ENCODE peak calls at places on chromosomes 1 and 21, in nine cellular contexts. One of them, this sample, is unnamed.

GRCh38 chr1:14726606-14727005 is 128.1 kb downstream of the KAZN start:
- DNase-seq in PC-9: no peak
- DNase-seq in RWPE2: no peak
- DNase-seq in GM13977: no peak
- DNase-seq in mammary epithelial cell: peak
- DNase-seq in foreskin fibroblast: no peak
- DNase-seq in brain microvascular endothelial cell: no peak
- DNase-seq in ovary: no peak
- DNase-seq in sigmoid colon: no peak
- DNase-seq in this sample: no peak

GRCh38 chr1:15852036-15852827 is 4.7 kb downstream of the SPEN start:
- DNase-seq in brain microvascular endothelial cell: no peak
- DNase-seq in sigmoid colon: no peak
- DNase-seq in GM13977: no peak
- DNase-seq in foreskin fibroblast: no peak
- DNase-seq in ovary: no peak
- DNase-seq in RWPE2: no peak
- DNase-seq in mammary epithelial cell: no peak
- DNase-seq in PC-9: no peak
- DNase-seq in this sample: no peak

GRCh38 chr1:232059726-232060360 is 433.3 kb downstream of the DISC1 start:
- DNase-seq in brain microvascular endothelial cell: no peak
- DNase-seq in RWPE2: no peak
- DNase-seq in GM13977: no peak
- DNase-seq in ovary: no peak
- DNase-seq in sigmoid colon: no peak
- DNase-seq in foreskin fibroblast: no peak
- DNase-seq in mammary epithelial cell: no peak
- DNase-seq in PC-9: no peak
- DNase-seq in this sample: no peak

GRCh38 chr1:105138445-105138821 is 1388.7 kb downstream of the AMY1C start:
- DNase-seq in PC-9: no peak
- DNase-seq in mammary epithelial cell: no peak
- DNase-seq in foreskin fibroblast: no peak
- DNase-seq in GM13977: no peak
- DNase-seq in sigmoid colon: no peak
- DNase-seq in brain microvascular endothelial cell: no peak
- DNase-seq in ovary: no peak
- DNase-seq in RWPE2: no peak
- DNase-seq in this sample: no peak

GRCh38 chr1:214426420-214426812 is 125.0 kb downstream of the PTPN14 start:
- DNase-seq in sigmoid colon: no peak
- DNase-seq in foreskin fibroblast: no peak
- DNase-seq in RWPE2: no peak
- DNase-seq in PC-9: no peak
- DNase-seq in mammary epithelial cell: no peak
- DNase-seq in GM13977: no peak
- DNase-seq in brain microvascular endothelial cell: no peak
- DNase-seq in ovary: no peak
- DNase-seq in this sample: no peak

GRCh38 chr1:18556364-18556763 is 74.3 kb upstream of the PAX7 start:
- DNase-seq in RWPE2: no peak
- DNase-seq in mammary epithelial cell: no peak
- DNase-seq in foreskin fibroblast: no peak
- DNase-seq in GM13977: no peak
- DNase-seq in sigmoid colon: no peak
- DNase-seq in ovary: no peak
- DNase-seq in PC-9: no peak
- DNase-seq in brain microvascular endothelial cell: peak
- DNase-seq in this sample: no peak

GRCh38 chr1:67860776-67861175 is 27.5 kb upstream of the GNG12 start:
- DNase-seq in ovary: no peak
- DNase-seq in mammary epithelial cell: no peak
- DNase-seq in foreskin fibroblast: no peak
- DNase-seq in sigmoid colon: no peak
- DNase-seq in PC-9: no peak
- DNase-seq in RWPE2: no peak
- DNase-seq in brain microvascular endothelial cell: no peak
- DNase-seq in GM13977: no peak
- DNase-seq in this sample: no peak

GRCh38 chr21:25569711-25570110 is 37.6 kb downstream of the MRPL39 start:
- DNase-seq in ovary: no peak
- DNase-seq in brain microvascular endothelial cell: no peak
- DNase-seq in PC-9: no peak
- DNase-seq in GM13977: no peak
- DNase-seq in RWPE2: no peak
- DNase-seq in sigmoid colon: no peak
- DNase-seq in foreskin fibroblast: no peak
- DNase-seq in mammary epithelial cell: no peak
- DNase-seq in this sample: no peak

GRCh38 chr1:234135501-234135900 is 231.0 kb downstream of the SLC35F3 start:
- DNase-seq in ovary: no peak
- DNase-seq in sigmoid colon: no peak
- DNase-seq in PC-9: no peak
- DNase-seq in GM13977: no peak
- DNase-seq in mammary epithelial cell: no peak
- DNase-seq in foreskin fibroblast: no peak
- DNase-seq in brain microvascular endothelial cell: no peak
- DNase-seq in RWPE2: no peak
- DNase-seq in this sample: no peak

GRCh38 chr21:41956926-41957729 is 3.3 kb upstream of the C2CD2 start:
- DNase-seq in foreskin fibroblast: peak
- DNase-seq in RWPE2: no peak
- DNase-seq in mammary epithelial cell: peak
- DNase-seq in GM13977: no peak
- DNase-seq in PC-9: no peak
- DNase-seq in sigmoid colon: peak
- DNase-seq in ovary: peak
- DNase-seq in brain microvascular endothelial cell: peak
- DNase-seq in this sample: no peak

GRCh38 chr1:184366992-184367391 is 19.8 kb upstream of the C1orf21 start:
- DNase-seq in foreskin fibroblast: no peak
- DNase-seq in GM13977: no peak
- DNase-seq in PC-9: no peak
- DNase-seq in sigmoid colon: no peak
- DNase-seq in mammary epithelial cell: no peak
- DNase-seq in RWPE2: no peak
- DNase-seq in brain microvascular endothelial cell: peak
- DNase-seq in ovary: no peak
- DNase-seq in this sample: no peak

GRCh38 chr1:156485984-156486383 is 14.6 kb downstream of the MEF2D start:
- DNase-seq in foreskin fibroblast: no peak
- DNase-seq in ovary: no peak
- DNase-seq in mammary epithelial cell: no peak
- DNase-seq in brain microvascular endothelial cell: no peak
- DNase-seq in PC-9: no peak
- DNase-seq in GM13977: no peak
- DNase-seq in sigmoid colon: no peak
- DNase-seq in RWPE2: no peak
- DNase-seq in this sample: no peak
- TF ChIP-seq CTCF in foreskin fibroblast: no peak
- TF ChIP-seq CTCF in ovary: no peak
- TF ChIP-seq CTCF in mammary epithelial cell: no peak
- TF ChIP-seq CTCF in brain microvascular endothelial cell: no peak
- TF ChIP-seq CTCF in PC-9: no peak
- TF ChIP-seq CTCF in GM13977: no peak
- TF ChIP-seq CTCF in sigmoid colon: no peak
- TF ChIP-seq CTCF in RWPE2: no peak
- TF ChIP-seq CTCF in this sample: no peak

DNA sequence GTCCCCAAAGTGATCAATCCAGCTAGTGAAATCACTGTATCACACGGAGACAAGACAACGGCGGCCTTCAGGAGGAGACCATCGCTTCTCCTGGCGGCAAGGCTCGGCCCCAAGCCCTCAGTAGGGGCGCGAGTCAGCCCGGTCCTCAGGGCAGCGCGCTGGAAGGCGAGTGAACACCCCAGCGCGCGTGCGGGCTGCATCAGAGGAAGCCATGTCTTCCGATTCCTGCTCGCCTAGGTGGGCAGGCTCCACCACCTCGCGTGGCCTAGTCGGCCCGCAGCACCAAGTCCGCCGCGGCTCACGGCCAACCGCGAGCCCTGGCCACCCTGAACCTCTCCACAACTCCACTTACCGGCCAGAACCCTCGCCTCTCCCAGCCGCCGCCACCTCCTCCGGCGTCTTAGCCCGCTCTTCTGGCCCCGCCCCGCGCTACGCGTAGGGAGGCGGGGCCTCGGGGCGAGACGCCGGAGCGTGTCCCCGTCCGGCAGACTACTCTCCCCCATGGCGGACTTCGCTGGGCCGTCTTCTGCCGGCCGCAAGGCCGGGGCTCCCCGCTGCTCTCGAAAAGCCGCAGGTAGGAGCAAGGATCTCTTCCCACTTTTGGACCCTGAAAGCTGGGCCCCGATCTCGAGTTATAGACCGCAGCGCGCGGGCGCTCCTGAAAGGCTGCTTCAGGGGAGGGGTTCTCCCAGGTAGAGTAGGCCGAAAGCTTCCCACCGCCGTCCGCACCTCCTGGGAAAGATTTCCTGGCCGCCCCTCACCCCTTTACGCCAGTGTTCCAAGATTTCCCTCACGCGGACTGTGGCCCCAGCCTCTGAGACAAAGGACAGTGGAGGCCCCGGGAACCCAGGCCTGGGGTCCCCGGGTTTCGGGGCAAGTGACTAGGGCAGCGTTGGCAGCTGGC is at the start of the genes GLMN and RPAP2:
- DNase-seq in mammary epithelial cell: peak
- DNase-seq in foreskin fibroblast: peak
- DNase-seq in sigmoid colon: peak
- DNase-seq in brain microvascular endothelial cell: peak
- DNase-seq in ovary: peak
- DNase-seq in RWPE2: peak
- DNase-seq in GM13977: peak
- DNase-seq in PC-9: peak
- DNase-seq in this sample: peak
- TF ChIP-seq CTCF in mammary epithelial cell: no peak
- TF ChIP-seq CTCF in foreskin fibroblast: no peak
- TF ChIP-seq CTCF in sigmoid colon: no peak
- TF ChIP-seq CTCF in brain microvascular endothelial cell: peak
- TF ChIP-seq CTCF in ovary: no peak
- TF ChIP-seq CTCF in RWPE2: peak
- TF ChIP-seq CTCF in GM13977: peak
- TF ChIP-seq CTCF in PC-9: no peak
- TF ChIP-seq CTCF in this sample: no peak

DNA sequence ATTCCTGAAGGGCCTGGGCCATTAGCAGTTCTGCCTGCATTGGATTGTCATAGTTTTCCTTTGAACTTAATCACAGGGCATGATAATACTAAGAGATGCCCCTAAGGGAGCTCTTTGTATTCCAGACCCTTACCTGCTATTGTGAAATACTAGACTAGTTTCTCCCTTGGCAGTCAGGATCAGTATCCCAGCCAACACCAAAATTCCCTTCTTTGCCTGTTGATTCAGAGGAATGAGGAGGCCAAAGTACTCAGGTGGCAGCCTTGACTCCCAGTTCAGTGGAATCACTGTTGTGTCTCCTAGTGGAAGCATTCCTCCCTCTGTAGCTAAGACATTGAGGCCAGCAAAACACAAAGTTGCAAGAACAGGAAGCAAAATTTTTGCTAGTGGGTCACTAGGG is 20.7 kb downstream of the SLAMF7 start:
- DNase-seq in RWPE2: no peak
- DNase-seq in PC-9: no peak
- DNase-seq in mammary epithelial cell: no peak
- DNase-seq in ovary: no peak
- DNase-seq in foreskin fibroblast: no peak
- DNase-seq in brain microvascular endothelial cell: no peak
- DNase-seq in GM13977: no peak
- DNase-seq in sigmoid colon: no peak
- DNase-seq in this sample: no peak
- TF ChIP-seq CTCF in RWPE2: no peak
- TF ChIP-seq CTCF in PC-9: no peak
- TF ChIP-seq CTCF in mammary epithelial cell: no peak
- TF ChIP-seq CTCF in ovary: no peak
- TF ChIP-seq CTCF in foreskin fibroblast: no peak
- TF ChIP-seq CTCF in brain microvascular endothelial cell: no peak
- TF ChIP-seq CTCF in GM13977: no peak
- TF ChIP-seq CTCF in sigmoid colon: no peak
- TF ChIP-seq CTCF in this sample: no peak

GRCh38 chr21:36589352-36589971 is 109.5 kb upstream of the SIM2 start:
- DNase-seq in ovary: peak
- DNase-seq in PC-9: no peak
- DNase-seq in foreskin fibroblast: peak
- DNase-seq in GM13977: peak
- DNase-seq in mammary epithelial cell: no peak
- DNase-seq in sigmoid colon: no peak
- DNase-seq in RWPE2: no peak
- DNase-seq in brain microvascular endothelial cell: peak
- DNase-seq in this sample: peak
- TF ChIP-seq CTCF in ovary: no peak
- TF ChIP-seq CTCF in PC-9: peak
- TF ChIP-seq CTCF in foreskin fibroblast: peak
- TF ChIP-seq CTCF in GM13977: peak
- TF ChIP-seq CTCF in mammary epithelial cell: peak
- TF ChIP-seq CTCF in sigmoid colon: no peak
- TF ChIP-seq CTCF in RWPE2: peak
- TF ChIP-seq CTCF in brain microvascular endothelial cell: peak
- TF ChIP-seq CTCF in this sample: peak

DNA sequence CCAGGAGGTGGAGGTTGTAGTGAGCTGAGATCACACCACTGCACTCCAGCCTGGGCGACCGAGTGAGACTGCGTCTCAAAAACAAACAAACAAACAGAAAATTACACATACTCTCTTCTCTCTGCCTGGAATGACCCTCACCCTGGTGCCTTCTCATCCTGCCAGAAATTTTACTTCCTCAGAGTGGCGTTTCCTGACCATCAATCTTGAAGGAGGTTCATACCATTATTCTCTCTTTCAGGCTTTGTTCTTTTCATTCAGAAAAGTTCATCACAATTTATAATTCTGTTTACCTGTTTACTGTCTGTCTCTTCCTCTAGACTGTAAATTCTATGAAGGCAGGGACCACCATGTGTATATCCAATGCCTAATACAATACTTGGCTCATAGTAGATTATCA is 79.3 kb downstream of the RPS6KA1 start:
- DNase-seq in RWPE2: no peak
- DNase-seq in brain microvascular endothelial cell: peak
- DNase-seq in sigmoid colon: no peak
- DNase-seq in mammary epithelial cell: no peak
- DNase-seq in ovary: no peak
- DNase-seq in GM13977: no peak
- DNase-seq in foreskin fibroblast: no peak
- DNase-seq in PC-9: no peak
- DNase-seq in this sample: no peak
- TF ChIP-seq CTCF in RWPE2: no peak
- TF ChIP-seq CTCF in brain microvascular endothelial cell: peak
- TF ChIP-seq CTCF in sigmoid colon: no peak
- TF ChIP-seq CTCF in mammary epithelial cell: no peak
- TF ChIP-seq CTCF in ovary: no peak
- TF ChIP-seq CTCF in GM13977: peak
- TF ChIP-seq CTCF in foreskin fibroblast: no peak
- TF ChIP-seq CTCF in PC-9: no peak
- TF ChIP-seq CTCF in this sample: peak

DNA sequence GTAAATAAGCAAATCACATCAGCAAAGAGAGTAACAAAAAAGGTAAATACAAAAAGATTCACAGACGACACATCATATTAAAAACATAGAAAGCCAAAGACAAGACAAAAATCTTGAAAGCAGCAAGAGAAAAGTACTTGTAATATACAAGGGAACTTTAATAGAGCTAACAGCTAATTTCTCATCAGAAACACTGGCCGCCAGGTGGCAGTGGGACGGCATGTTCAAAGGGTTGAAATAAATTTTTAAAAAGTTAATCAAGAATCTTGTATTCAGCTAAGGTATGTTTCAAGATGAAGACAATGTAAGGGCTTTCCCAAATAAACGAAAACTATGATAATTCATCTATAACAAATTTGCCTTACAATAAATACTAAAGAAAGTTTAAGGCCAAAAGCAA is 358.1 kb downstream of the LRRIQ3 start:
- DNase-seq in PC-9: no peak
- DNase-seq in GM13977: no peak
- DNase-seq in foreskin fibroblast: no peak
- DNase-seq in mammary epithelial cell: peak
- DNase-seq in sigmoid colon: no peak
- DNase-seq in brain microvascular endothelial cell: peak
- DNase-seq in ovary: no peak
- DNase-seq in RWPE2: no peak
- DNase-seq in this sample: no peak
- TF ChIP-seq CTCF in PC-9: peak
- TF ChIP-seq CTCF in GM13977: peak
- TF ChIP-seq CTCF in foreskin fibroblast: peak
- TF ChIP-seq CTCF in mammary epithelial cell: peak
- TF ChIP-seq CTCF in sigmoid colon: no peak
- TF ChIP-seq CTCF in brain microvascular endothelial cell: peak
- TF ChIP-seq CTCF in ovary: no peak
- TF ChIP-seq CTCF in RWPE2: peak
- TF ChIP-seq CTCF in this sample: no peak